ENCODE peak calls at places on chromosomes 1 and 21, in four cellular contexts. One of them, this sample, is unnamed.

GRCh38 chr1:203428981-203429599 is 46.5 kb upstream of the PRELP start:
- DNase-seq in H1: no peak
- DNase-seq in IMR-90: no peak
- DNase-seq in mesendoderm: no peak
- DNase-seq in this sample: no peak

GRCh38 chr1:53740621-53741105 is 1.7 kb upstream of the GLIS1 start:
- DNase-seq in mesendoderm: no peak
- DNase-seq in IMR-90: peak; percentile 87
- DNase-seq in H1: no peak
- DNase-seq in this sample: no peak

GRCh38 chr1:79193211-79194079 is 186.9 kb upstream of the ADGRL4 start:
- DNase-seq in H1: peak; percentile 19
- DNase-seq in mesendoderm: peak; percentile 64
- DNase-seq in IMR-90: peak; percentile 74
- DNase-seq in this sample: peak; percentile 64

GRCh38 chr1:215568287-215568692 is 1.2 kb downstream of the KCTD3 start:
- DNase-seq in IMR-90: peak; percentile 75
- DNase-seq in H1: no peak
- DNase-seq in mesendoderm: no peak
- DNase-seq in this sample: no peak

GRCh38 chr1:205543351-205544305 is 39.2 kb downstream of the CDK18 start:
- DNase-seq in IMR-90: peak; percentile 82
- DNase-seq in H1: peak; percentile 50
- DNase-seq in mesendoderm: peak; percentile 95
- DNase-seq in this sample: peak; percentile 94

GRCh38 chr1:19559641-19560040 is 74.3 kb upstream of the CAPZB start:
- DNase-seq in IMR-90: peak; percentile 82
- DNase-seq in mesendoderm: no peak
- DNase-seq in H1: no peak
- DNase-seq in this sample: no peak

GRCh38 chr1:95018602-95019369 is 54.0 kb downstream of the ALG14 start:
- DNase-seq in IMR-90: peak; percentile 69
- DNase-seq in mesendoderm: no peak
- DNase-seq in H1: no peak
- DNase-seq in this sample: no peak

GRCh38 chr1:171814692-171815091 is 26.6 kb upstream of the DNM3 start:
- DNase-seq in IMR-90: peak; percentile 39
- DNase-seq in mesendoderm: no peak
- DNase-seq in H1: no peak
- DNase-seq in this sample: no peak

GRCh38 chr1:246669659-246670058 is 54.5 kb upstream of the SCCPDH start:
- DNase-seq in mesendoderm: no peak
- DNase-seq in H1: no peak
- DNase-seq in IMR-90: no peak
- DNase-seq in this sample: no peak

GRCh38 chr1:78500529-78500928 is 9.8 kb downstream of the PTGFR start:
- DNase-seq in H1: no peak
- DNase-seq in IMR-90: no peak
- DNase-seq in mesendoderm: no peak
- DNase-seq in this sample: no peak

GRCh38 chr1:226964611-226965486 is 24.8 kb downstream of the COQ8A start:
- DNase-seq in IMR-90: no peak
- DNase-seq in mesendoderm: no peak
- DNase-seq in H1: no peak
- DNase-seq in this sample: peak; percentile 23

GRCh38 chr1:25683177-25683576 is 66.6 kb downstream of the MAN1C1 start:
- DNase-seq in mesendoderm: no peak
- DNase-seq in H1: no peak
- DNase-seq in IMR-90: no peak
- DNase-seq in this sample: no peak

GRCh38 chr1:203028067-203028783 is 1.9 kb downstream of the PPFIA4 start:
- DNase-seq in mesendoderm: no peak
- DNase-seq in H1: no peak
- DNase-seq in IMR-90: no peak
- DNase-seq in this sample: no peak

GRCh38 chr1:169078163-169078883 is 28.2 kb upstream of the ATP1B1 start:
- DNase-seq in IMR-90: no peak
- DNase-seq in mesendoderm: no peak
- DNase-seq in H1: no peak
- DNase-seq in this sample: no peak

GRCh38 chr21:40846566-40847411 is at the start of gene DSCAM:
- DNase-seq in H1: no peak
- DNase-seq in mesendoderm: peak; percentile 67
- DNase-seq in IMR-90: no peak
- DNase-seq in this sample: peak; percentile 63

GRCh38 chr1:218837051-218837450 is 336.6 kb upstream of the LYPLAL1 start:
- DNase-seq in mesendoderm: no peak
- DNase-seq in H1: no peak
- DNase-seq in IMR-90: no peak
- DNase-seq in this sample: no peak

GRCh38 chr1:167797005-167797404 is 75.2 kb downstream of the MPZL1 start:
- DNase-seq in IMR-90: peak; percentile 99
- DNase-seq in H1: no peak
- DNase-seq in mesendoderm: peak; percentile 96
- DNase-seq in this sample: peak; percentile 72

GRCh38 chr21:16322423-16322822 is 592.6 kb downstream of the USP25 start:
- DNase-seq in H1: no peak
- DNase-seq in mesendoderm: no peak
- DNase-seq in IMR-90: no peak
- DNase-seq in this sample: no peak

GRCh38 chr1:185936641-185937040 is 202.4 kb downstream of the HMCN1 start:
- DNase-seq in H1: no peak
- DNase-seq in mesendoderm: no peak
- DNase-seq in IMR-90: no peak
- DNase-seq in this sample: no peak

GRCh38 chr1:28172690-28173150 is 3.8 kb downstream of the PTAFR start:
- DNase-seq in IMR-90: no peak
- DNase-seq in H1: no peak
- DNase-seq in mesendoderm: peak; percentile 69
- DNase-seq in this sample: no peak

GRCh38 chr1:84298336-84298687 is 3.2 kb upstream of the SAMD13 start:
- DNase-seq in mesendoderm: peak; percentile 34
- DNase-seq in IMR-90: peak; percentile 16
- DNase-seq in H1: no peak
- DNase-seq in this sample: peak; percentile 47

GRCh38 chr1:195574511-195574910 is 1033.7 kb downstream of the KCNT2 start:
- DNase-seq in IMR-90: no peak
- DNase-seq in mesendoderm: no peak
- DNase-seq in H1: no peak
- DNase-seq in this sample: no peak

GRCh38 chr1:68782890-68783289 is 286.0 kb upstream of the DEPDC1 start:
- DNase-seq in IMR-90: no peak
- DNase-seq in H1: no peak
- DNase-seq in mesendoderm: no peak
- DNase-seq in this sample: no peak

GRCh38 chr1:204560590-204560989 is 44.4 kb downstream of the MDM4 start:
- DNase-seq in mesendoderm: peak; percentile 97
- DNase-seq in H1: no peak
- DNase-seq in IMR-90: peak; percentile 72
- DNase-seq in this sample: no peak

GRCh38 chr21:38806153-38806941 is 618 bp downstream of the ETS2 start:
- DNase-seq in mesendoderm: no peak
- DNase-seq in H1: no peak
- DNase-seq in IMR-90: no peak
- DNase-seq in this sample: no peak

GRCh38 chr1:42290130-42290529 is 44.9 kb downstream of the FOXJ3 start:
- DNase-seq in H1: no peak
- DNase-seq in IMR-90: peak; percentile 50
- DNase-seq in mesendoderm: no peak
- DNase-seq in this sample: no peak

GRCh38 chr1:12406218-12407021 is 176.6 kb downstream of the VPS13D start:
- DNase-seq in H1: no peak
- DNase-seq in IMR-90: peak; percentile 28
- DNase-seq in mesendoderm: peak; percentile 63
- DNase-seq in this sample: no peak

GRCh38 chr1:205191127-205191577 is 20.4 kb downstream of the DSTYK start:
- DNase-seq in IMR-90: peak; percentile 34
- DNase-seq in H1: no peak
- DNase-seq in mesendoderm: no peak
- DNase-seq in this sample: no peak

GRCh38 chr1:43565600-43566360 is 35.1 kb downstream of the PTPRF start:
- DNase-seq in mesendoderm: peak; percentile 83
- DNase-seq in H1: no peak
- DNase-seq in IMR-90: peak; percentile 39
- DNase-seq in this sample: peak; percentile 81

GRCh38 chr1:48773133-48773532 is 3.6 kb downstream of the BEND5 start:
- DNase-seq in IMR-90: no peak
- DNase-seq in H1: no peak
- DNase-seq in mesendoderm: no peak
- DNase-seq in this sample: no peak

GRCh38 chr1:35832515-35832914 is 24.7 kb downstream of the AGO4 start:
- DNase-seq in H1: no peak
- DNase-seq in mesendoderm: no peak
- DNase-seq in IMR-90: peak; percentile 24
- DNase-seq in this sample: no peak

GRCh38 chr1:200334661-200335256 is 75.1 kb downstream of the ZNF281 start:
- DNase-seq in IMR-90: no peak
- DNase-seq in H1: no peak
- DNase-seq in mesendoderm: no peak
- DNase-seq in this sample: no peak

GRCh38 chr1:7810395-7810794 is 26.3 kb downstream of the PER3 start:
- DNase-seq in H1: no peak
- DNase-seq in mesendoderm: peak; percentile 34
- DNase-seq in IMR-90: peak; percentile 96
- DNase-seq in this sample: no peak

GRCh38 chr1:193831465-193831864 is 645.1 kb upstream of the B3GALT2 start:
- DNase-seq in IMR-90: no peak
- DNase-seq in H1: no peak
- DNase-seq in mesendoderm: no peak
- DNase-seq in this sample: no peak

GRCh38 chr1:206875752-206876380 is 10.4 kb downstream of the IL20 start:
- DNase-seq in H1: no peak
- DNase-seq in IMR-90: no peak
- DNase-seq in mesendoderm: no peak
- DNase-seq in this sample: no peak

GRCh38 chr1:207754942-207755689 is 3.3 kb downstream of the CD46 start:
- DNase-seq in mesendoderm: no peak
- DNase-seq in H1: no peak
- DNase-seq in IMR-90: no peak
- DNase-seq in this sample: no peak

GRCh38 chr1:161781995-161782394 is 15.9 kb downstream of the ATF6 start:
- DNase-seq in mesendoderm: no peak
- DNase-seq in H1: no peak
- DNase-seq in IMR-90: peak; percentile 52
- DNase-seq in this sample: no peak

GRCh38 chr21:40689241-40689640 is 157.7 kb downstream of the DSCAM start:
- DNase-seq in mesendoderm: no peak
- DNase-seq in IMR-90: no peak
- DNase-seq in H1: no peak
- DNase-seq in this sample: no peak

GRCh38 chr1:19044975-19045831 is 88.7 kb upstream of the IFFO2 start:
- DNase-seq in mesendoderm: no peak
- DNase-seq in IMR-90: peak; percentile 17
- DNase-seq in H1: no peak
- DNase-seq in this sample: peak; percentile 14

GRCh38 chr1:92352856-92353255 is 54.0 kb downstream of the RPAP2 start:
- DNase-seq in H1: no peak
- DNase-seq in mesendoderm: no peak
- DNase-seq in IMR-90: no peak
- DNase-seq in this sample: no peak
- H4K5ac ChIP-seq in H1: no peak overlapping the region
- H4K5ac ChIP-seq in mesendoderm: no peak overlapping the region
- H4K5ac ChIP-seq in IMR-90: no peak overlapping the region
- H4K5ac ChIP-seq in this sample: no peak overlapping the region

DNA sequence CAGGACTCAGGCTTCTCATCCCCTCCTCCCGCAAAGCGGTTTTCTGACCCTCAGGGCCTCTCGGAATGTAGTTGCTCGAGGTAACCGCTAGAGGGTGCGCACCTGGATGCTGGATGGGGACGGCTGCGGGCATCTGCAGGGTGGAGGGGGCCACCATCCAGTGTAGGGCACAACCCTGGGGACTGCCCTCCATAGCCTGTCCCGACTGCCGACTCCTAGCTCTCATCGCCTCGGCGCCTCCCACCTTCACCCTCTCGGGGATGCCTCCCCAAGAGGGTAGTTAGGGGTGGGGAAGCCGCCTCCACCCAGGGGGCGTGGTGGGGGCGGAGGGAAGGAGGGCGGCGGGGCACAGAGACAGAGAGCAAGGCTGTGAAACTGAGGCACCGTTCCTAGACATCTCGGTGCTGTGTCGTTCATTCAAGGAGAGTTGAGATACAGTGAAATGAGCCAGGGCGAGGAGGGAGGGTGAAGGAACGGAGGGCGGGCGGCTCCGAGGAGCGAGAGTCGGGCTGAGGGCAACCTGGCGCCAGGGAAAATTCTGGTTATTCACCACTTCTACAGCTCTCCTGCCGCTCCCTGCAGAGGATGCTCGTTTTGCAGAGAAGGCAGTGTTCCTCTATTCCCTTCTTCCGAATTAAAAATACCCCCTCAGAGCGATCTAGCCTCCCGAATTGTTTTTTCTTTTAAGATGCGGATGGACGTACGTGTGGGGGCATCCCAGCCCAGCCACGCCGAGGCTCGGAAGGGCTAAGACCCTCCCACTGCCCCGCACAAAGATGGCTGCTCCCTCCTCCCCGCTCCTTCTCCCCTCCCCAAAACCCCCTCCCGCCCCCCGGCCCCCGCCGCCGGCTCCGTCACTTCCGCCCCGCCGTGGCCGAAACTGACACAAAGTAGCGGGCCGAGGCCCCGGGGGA is at the start of gene ATP8B2:
- DNase-seq in H1: peak; percentile 54
- DNase-seq in IMR-90: peak; percentile 65
- DNase-seq in mesendoderm: peak; percentile 91
- DNase-seq in this sample: peak; percentile 90
- H4K8ac ChIP-seq in H1: peak within 1 kb of the TSS; percentile 81
- H4K8ac ChIP-seq in IMR-90: peak within 1 kb of the TSS; percentile 81
- H4K8ac ChIP-seq in mesendoderm: no peak within 1 kb of the TSS
- H4K8ac ChIP-seq in this sample: no peak within 1 kb of the TSS

GRCh38 chr1:98330224-98330623 is 331.3 kb upstream of the SNX7 start:
- DNase-seq in IMR-90: no peak
- DNase-seq in mesendoderm: no peak
- DNase-seq in H1: no peak
- DNase-seq in this sample: no peak
- H4K5ac ChIP-seq in IMR-90: no peak overlapping the region
- H4K5ac ChIP-seq in mesendoderm: no peak overlapping the region
- H4K5ac ChIP-seq in H1: no peak overlapping the region
- H4K5ac ChIP-seq in this sample: no peak overlapping the region

DNA sequence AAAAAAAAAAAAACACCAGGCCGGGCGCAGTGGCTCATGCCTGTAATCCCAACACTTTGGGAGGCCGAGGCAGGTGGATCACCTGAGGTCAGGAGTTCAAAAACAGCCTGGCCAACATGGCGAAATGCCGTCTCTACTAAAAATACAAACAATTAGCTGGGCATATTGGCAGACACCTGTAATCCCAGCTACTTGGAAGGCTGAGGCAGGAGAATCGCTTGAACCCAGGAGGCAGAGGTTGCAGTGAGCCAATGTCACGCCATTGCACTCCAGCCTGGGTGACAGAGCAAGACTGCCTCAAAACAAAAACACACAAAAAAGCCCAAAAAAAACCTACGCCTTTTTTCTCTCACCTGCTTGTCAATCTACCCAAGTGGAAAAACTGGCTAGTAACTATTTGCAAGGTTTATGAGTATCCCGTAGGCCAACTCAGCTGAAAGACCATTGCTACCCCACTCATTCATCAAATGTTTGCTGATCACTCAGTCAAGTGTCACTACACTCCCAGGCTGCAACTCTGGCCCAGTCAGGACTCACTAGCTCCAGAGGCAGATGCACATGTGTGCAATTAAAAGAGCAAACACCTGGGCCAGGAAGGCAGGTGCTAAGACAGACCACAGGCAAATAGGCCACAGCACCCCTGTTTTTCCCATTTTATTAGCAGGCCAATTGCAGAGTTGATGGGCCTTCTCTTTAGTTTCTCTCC is 2.0 kb downstream of the CSRP1 start:
- DNase-seq in IMR-90: no peak
- DNase-seq in H1: no peak
- DNase-seq in mesendoderm: no peak
- DNase-seq in this sample: no peak
- H4K8ac ChIP-seq in IMR-90: peak overlapping the region; percentile 94
- H4K8ac ChIP-seq in H1: no peak overlapping the region
- H4K8ac ChIP-seq in mesendoderm: no peak overlapping the region
- H4K8ac ChIP-seq in this sample: no peak overlapping the region

This sample was measured in H9.